ENCODE peak calls at places on chromosomes 5 and 9, in seven cellular contexts. One of them, this sample, is unnamed.

GRCh38 chr9:131744171-131744714 is 4.4 kb upstream of the RAPGEF1 start:
- DNase-seq in effector CD8-positive, alpha-beta T cell: no peak
- DNase-seq in AG08395: no peak
- DNase-seq in adrenal gland: no peak
- DNase-seq in B cell: peak
- DNase-seq in stimulated activated CD4-positive, alpha-beta T cell treated with anti-CD3 and anti-CD28 coated beads, Interleukin-4, amount 100 ng/mL, for 1 hour: no peak
- DNase-seq in OCI-LY7: peak
- DNase-seq in this sample: peak

GRCh38 chr5:62214701-62215100 is 91.3 kb upstream of the KIF2A start:
- DNase-seq in effector CD8-positive, alpha-beta T cell: no peak
- DNase-seq in AG08395: no peak
- DNase-seq in adrenal gland: no peak
- DNase-seq in B cell: no peak
- DNase-seq in stimulated activated CD4-positive, alpha-beta T cell treated with anti-CD3 and anti-CD28 coated beads, Interleukin-4, amount 100 ng/mL, for 1 hour: no peak
- DNase-seq in OCI-LY7: no peak
- DNase-seq in this sample: no peak

GRCh38 chr5:61339764-61340163 is 7.7 kb downstream of the ZSWIM6 start:
- DNase-seq in effector CD8-positive, alpha-beta T cell: no peak
- DNase-seq in AG08395: no peak
- DNase-seq in adrenal gland: no peak
- DNase-seq in B cell: no peak
- DNase-seq in stimulated activated CD4-positive, alpha-beta T cell treated with anti-CD3 and anti-CD28 coated beads, Interleukin-4, amount 100 ng/mL, for 1 hour: no peak
- DNase-seq in OCI-LY7: no peak
- DNase-seq in this sample: no peak

GRCh38 chr9:130010151-130010988 is 32.6 kb downstream of the FNBP1 start:
- DNase-seq in effector CD8-positive, alpha-beta T cell: peak
- DNase-seq in AG08395: no peak
- DNase-seq in adrenal gland: no peak
- DNase-seq in B cell: peak
- DNase-seq in stimulated activated CD4-positive, alpha-beta T cell treated with anti-CD3 and anti-CD28 coated beads, Interleukin-4, amount 100 ng/mL, for 1 hour: peak
- DNase-seq in OCI-LY7: no peak
- DNase-seq in this sample: no peak

GRCh38 chr5:72412283-72413055 is 92.3 kb downstream of the PTCD2 start:
- DNase-seq in effector CD8-positive, alpha-beta T cell: no peak
- DNase-seq in AG08395: peak
- DNase-seq in adrenal gland: no peak
- DNase-seq in B cell: no peak
- DNase-seq in stimulated activated CD4-positive, alpha-beta T cell treated with anti-CD3 and anti-CD28 coated beads, Interleukin-4, amount 100 ng/mL, for 1 hour: no peak
- DNase-seq in OCI-LY7: no peak
- DNase-seq in this sample: no peak

GRCh38 chr5:82806513-82806912 is 270.7 kb downstream of the TMEM167A start:
- DNase-seq in effector CD8-positive, alpha-beta T cell: no peak
- DNase-seq in AG08395: no peak
- DNase-seq in adrenal gland: no peak
- DNase-seq in B cell: no peak
- DNase-seq in stimulated activated CD4-positive, alpha-beta T cell treated with anti-CD3 and anti-CD28 coated beads, Interleukin-4, amount 100 ng/mL, for 1 hour: no peak
- DNase-seq in OCI-LY7: no peak
- DNase-seq in this sample: no peak

GRCh38 chr9:68555416-68555815 is 14.7 kb upstream of the TMEM252 start:
- DNase-seq in effector CD8-positive, alpha-beta T cell: no peak
- DNase-seq in AG08395: no peak
- DNase-seq in adrenal gland: no peak
- DNase-seq in B cell: no peak
- DNase-seq in stimulated activated CD4-positive, alpha-beta T cell treated with anti-CD3 and anti-CD28 coated beads, Interleukin-4, amount 100 ng/mL, for 1 hour: no peak
- DNase-seq in OCI-LY7: no peak
- DNase-seq in this sample: no peak

GRCh38 chr9:129868571-129869486 is 33.6 kb downstream of the USP20 start:
- DNase-seq in effector CD8-positive, alpha-beta T cell: peak
- DNase-seq in AG08395: no peak
- DNase-seq in adrenal gland: no peak
- DNase-seq in B cell: peak
- DNase-seq in stimulated activated CD4-positive, alpha-beta T cell treated with anti-CD3 and anti-CD28 coated beads, Interleukin-4, amount 100 ng/mL, for 1 hour: peak
- DNase-seq in OCI-LY7: no peak
- DNase-seq in this sample: peak

GRCh38 chr5:160213537-160213936 is 15.8 kb upstream of the FABP6 start:
- DNase-seq in effector CD8-positive, alpha-beta T cell: no peak
- DNase-seq in AG08395: peak
- DNase-seq in adrenal gland: peak
- DNase-seq in B cell: no peak
- DNase-seq in stimulated activated CD4-positive, alpha-beta T cell treated with anti-CD3 and anti-CD28 coated beads, Interleukin-4, amount 100 ng/mL, for 1 hour: no peak
- DNase-seq in OCI-LY7: peak
- DNase-seq in this sample: no peak

GRCh38 chr5:75566710-75567309 is 44.4 kb upstream of the ANKDD1B start:
- DNase-seq in effector CD8-positive, alpha-beta T cell: no peak
- DNase-seq in AG08395: peak
- DNase-seq in adrenal gland: no peak
- DNase-seq in B cell: no peak
- DNase-seq in stimulated activated CD4-positive, alpha-beta T cell treated with anti-CD3 and anti-CD28 coated beads, Interleukin-4, amount 100 ng/mL, for 1 hour: peak
- DNase-seq in OCI-LY7: no peak
- DNase-seq in this sample: no peak

GRCh38 chr9:135526730-135527571 is 5.7 kb downstream of the LCN1 start:
- DNase-seq in effector CD8-positive, alpha-beta T cell: no peak
- DNase-seq in AG08395: no peak
- DNase-seq in adrenal gland: no peak
- DNase-seq in B cell: no peak
- DNase-seq in stimulated activated CD4-positive, alpha-beta T cell treated with anti-CD3 and anti-CD28 coated beads, Interleukin-4, amount 100 ng/mL, for 1 hour: no peak
- DNase-seq in OCI-LY7: no peak
- DNase-seq in this sample: peak

GRCh38 chr5:56631719-56632118 is 183.6 kb upstream of the MAP3K1 start:
- DNase-seq in effector CD8-positive, alpha-beta T cell: no peak
- DNase-seq in AG08395: no peak
- DNase-seq in adrenal gland: no peak
- DNase-seq in B cell: no peak
- DNase-seq in stimulated activated CD4-positive, alpha-beta T cell treated with anti-CD3 and anti-CD28 coated beads, Interleukin-4, amount 100 ng/mL, for 1 hour: no peak
- DNase-seq in OCI-LY7: no peak
- DNase-seq in this sample: no peak

GRCh38 chr9:9054354-9054992 is 1254.9 kb upstream of the DMAC1 start:
- DNase-seq in effector CD8-positive, alpha-beta T cell: no peak
- DNase-seq in AG08395: no peak
- DNase-seq in adrenal gland: no peak
- DNase-seq in B cell: no peak
- DNase-seq in stimulated activated CD4-positive, alpha-beta T cell treated with anti-CD3 and anti-CD28 coated beads, Interleukin-4, amount 100 ng/mL, for 1 hour: no peak
- DNase-seq in OCI-LY7: no peak
- DNase-seq in this sample: no peak

GRCh38 chr9:75803130-75803529 is 87.3 kb upstream of the PCSK5 start:
- DNase-seq in effector CD8-positive, alpha-beta T cell: no peak
- DNase-seq in AG08395: peak
- DNase-seq in adrenal gland: no peak
- DNase-seq in B cell: no peak
- DNase-seq in stimulated activated CD4-positive, alpha-beta T cell treated with anti-CD3 and anti-CD28 coated beads, Interleukin-4, amount 100 ng/mL, for 1 hour: no peak
- DNase-seq in OCI-LY7: no peak
- DNase-seq in this sample: no peak

GRCh38 chr5:154481584-154482381 is 3.8 kb upstream of the HAND1 start:
- DNase-seq in effector CD8-positive, alpha-beta T cell: no peak
- DNase-seq in AG08395: no peak
- DNase-seq in adrenal gland: no peak
- DNase-seq in B cell: peak
- DNase-seq in stimulated activated CD4-positive, alpha-beta T cell treated with anti-CD3 and anti-CD28 coated beads, Interleukin-4, amount 100 ng/mL, for 1 hour: no peak
- DNase-seq in OCI-LY7: no peak
- DNase-seq in this sample: no peak

GRCh38 chr5:158170534-158170933 is 311.6 kb upstream of the CLINT1 start:
- DNase-seq in effector CD8-positive, alpha-beta T cell: no peak
- DNase-seq in AG08395: no peak
- DNase-seq in adrenal gland: no peak
- DNase-seq in B cell: no peak
- DNase-seq in stimulated activated CD4-positive, alpha-beta T cell treated with anti-CD3 and anti-CD28 coated beads, Interleukin-4, amount 100 ng/mL, for 1 hour: no peak
- DNase-seq in OCI-LY7: peak
- DNase-seq in this sample: no peak

GRCh38 chr9:19085295-19085694 is 17.4 kb downstream of the HAUS6 start:
- DNase-seq in effector CD8-positive, alpha-beta T cell: no peak
- DNase-seq in AG08395: no peak
- DNase-seq in adrenal gland: no peak
- DNase-seq in B cell: no peak
- DNase-seq in stimulated activated CD4-positive, alpha-beta T cell treated with anti-CD3 and anti-CD28 coated beads, Interleukin-4, amount 100 ng/mL, for 1 hour: no peak
- DNase-seq in OCI-LY7: peak
- DNase-seq in this sample: no peak

GRCh38 chr9:31542384-31543055 is 841.9 kb upstream of the ACO1 start:
- DNase-seq in effector CD8-positive, alpha-beta T cell: no peak
- DNase-seq in AG08395: no peak
- DNase-seq in adrenal gland: peak
- DNase-seq in B cell: no peak
- DNase-seq in stimulated activated CD4-positive, alpha-beta T cell treated with anti-CD3 and anti-CD28 coated beads, Interleukin-4, amount 100 ng/mL, for 1 hour: peak
- DNase-seq in OCI-LY7: peak
- DNase-seq in this sample: peak

GRCh38 chr9:134712922-134713321 is 71.3 kb downstream of the COL5A1 start:
- DNase-seq in effector CD8-positive, alpha-beta T cell: no peak
- DNase-seq in AG08395: no peak
- DNase-seq in adrenal gland: no peak
- DNase-seq in B cell: no peak
- DNase-seq in stimulated activated CD4-positive, alpha-beta T cell treated with anti-CD3 and anti-CD28 coated beads, Interleukin-4, amount 100 ng/mL, for 1 hour: no peak
- DNase-seq in OCI-LY7: no peak
- DNase-seq in this sample: no peak

GRCh38 chr9:109906766-109907382 is 126.9 kb downstream of the PALM2AKAP2 start:
- DNase-seq in effector CD8-positive, alpha-beta T cell: no peak
- DNase-seq in AG08395: no peak
- DNase-seq in adrenal gland: no peak
- DNase-seq in B cell: no peak
- DNase-seq in stimulated activated CD4-positive, alpha-beta T cell treated with anti-CD3 and anti-CD28 coated beads, Interleukin-4, amount 100 ng/mL, for 1 hour: no peak
- DNase-seq in OCI-LY7: peak
- DNase-seq in this sample: no peak

GRCh38 chr9:115057559-115057958 is 60.4 kb downstream of the TNC start:
- DNase-seq in effector CD8-positive, alpha-beta T cell: no peak
- DNase-seq in AG08395: no peak
- DNase-seq in adrenal gland: no peak
- DNase-seq in B cell: no peak
- DNase-seq in stimulated activated CD4-positive, alpha-beta T cell treated with anti-CD3 and anti-CD28 coated beads, Interleukin-4, amount 100 ng/mL, for 1 hour: no peak
- DNase-seq in OCI-LY7: no peak
- DNase-seq in this sample: no peak

GRCh38 chr9:88011005-88011766 is 36.9 kb upstream of the CDK20 start:
- DNase-seq in effector CD8-positive, alpha-beta T cell: no peak
- DNase-seq in AG08395: peak
- DNase-seq in adrenal gland: peak
- DNase-seq in B cell: no peak
- DNase-seq in stimulated activated CD4-positive, alpha-beta T cell treated with anti-CD3 and anti-CD28 coated beads, Interleukin-4, amount 100 ng/mL, for 1 hour: no peak
- DNase-seq in OCI-LY7: no peak
- DNase-seq in this sample: no peak

GRCh38 chr5:123720955-123721354 is 209.0 kb downstream of the CSNK1G3 start:
- DNase-seq in effector CD8-positive, alpha-beta T cell: no peak
- DNase-seq in AG08395: no peak
- DNase-seq in adrenal gland: no peak
- DNase-seq in B cell: no peak
- DNase-seq in stimulated activated CD4-positive, alpha-beta T cell treated with anti-CD3 and anti-CD28 coated beads, Interleukin-4, amount 100 ng/mL, for 1 hour: no peak
- DNase-seq in OCI-LY7: no peak
- DNase-seq in this sample: no peak

GRCh38 chr9:130368631-130369103 is 76.1 kb upstream of the ASS1 start:
- DNase-seq in effector CD8-positive, alpha-beta T cell: no peak
- DNase-seq in AG08395: no peak
- DNase-seq in adrenal gland: no peak
- DNase-seq in B cell: no peak
- DNase-seq in stimulated activated CD4-positive, alpha-beta T cell treated with anti-CD3 and anti-CD28 coated beads, Interleukin-4, amount 100 ng/mL, for 1 hour: peak
- DNase-seq in OCI-LY7: peak
- DNase-seq in this sample: no peak

GRCh38 chr5:93890657-93891056 is 149.3 kb upstream of the POU5F2 start:
- DNase-seq in effector CD8-positive, alpha-beta T cell: no peak
- DNase-seq in AG08395: no peak
- DNase-seq in adrenal gland: no peak
- DNase-seq in B cell: no peak
- DNase-seq in stimulated activated CD4-positive, alpha-beta T cell treated with anti-CD3 and anti-CD28 coated beads, Interleukin-4, amount 100 ng/mL, for 1 hour: no peak
- DNase-seq in OCI-LY7: no peak
- DNase-seq in this sample: no peak

GRCh38 chr9:17204611-17205165 is 69.8 kb downstream of the CNTLN start:
- DNase-seq in effector CD8-positive, alpha-beta T cell: no peak
- DNase-seq in AG08395: no peak
- DNase-seq in adrenal gland: no peak
- DNase-seq in B cell: no peak
- DNase-seq in stimulated activated CD4-positive, alpha-beta T cell treated with anti-CD3 and anti-CD28 coated beads, Interleukin-4, amount 100 ng/mL, for 1 hour: no peak
- DNase-seq in OCI-LY7: no peak
- DNase-seq in this sample: no peak

GRCh38 chr9:130463763-130464745 is 19.3 kb downstream of the ASS1 start:
- DNase-seq in effector CD8-positive, alpha-beta T cell: no peak
- DNase-seq in AG08395: no peak
- DNase-seq in adrenal gland: no peak
- DNase-seq in B cell: no peak
- DNase-seq in stimulated activated CD4-positive, alpha-beta T cell treated with anti-CD3 and anti-CD28 coated beads, Interleukin-4, amount 100 ng/mL, for 1 hour: no peak
- DNase-seq in OCI-LY7: no peak
- DNase-seq in this sample: no peak

GRCh38 chr9:96884443-96884842 is 30.1 kb upstream of the ZNF782 start:
- DNase-seq in effector CD8-positive, alpha-beta T cell: no peak
- DNase-seq in AG08395: peak
- DNase-seq in adrenal gland: no peak
- DNase-seq in B cell: no peak
- DNase-seq in stimulated activated CD4-positive, alpha-beta T cell treated with anti-CD3 and anti-CD28 coated beads, Interleukin-4, amount 100 ng/mL, for 1 hour: no peak
- DNase-seq in OCI-LY7: no peak
- DNase-seq in this sample: no peak

GRCh38 chr9:105854783-105855709 is 160.7 kb downstream of the TMEM38B start:
- DNase-seq in effector CD8-positive, alpha-beta T cell: no peak
- DNase-seq in AG08395: no peak
- DNase-seq in adrenal gland: no peak
- DNase-seq in B cell: no peak
- DNase-seq in stimulated activated CD4-positive, alpha-beta T cell treated with anti-CD3 and anti-CD28 coated beads, Interleukin-4, amount 100 ng/mL, for 1 hour: no peak
- DNase-seq in OCI-LY7: no peak
- DNase-seq in this sample: no peak

GRCh38 chr5:169390265-169390664 is 89.3 kb upstream of the SLIT3 start:
- DNase-seq in effector CD8-positive, alpha-beta T cell: no peak
- DNase-seq in AG08395: no peak
- DNase-seq in adrenal gland: no peak
- DNase-seq in B cell: no peak
- DNase-seq in stimulated activated CD4-positive, alpha-beta T cell treated with anti-CD3 and anti-CD28 coated beads, Interleukin-4, amount 100 ng/mL, for 1 hour: no peak
- DNase-seq in OCI-LY7: no peak
- DNase-seq in this sample: no peak

GRCh38 chr5:155943516-155944407 is 383.2 kb upstream of the SGCD start:
- DNase-seq in effector CD8-positive, alpha-beta T cell: peak
- DNase-seq in AG08395: peak
- DNase-seq in adrenal gland: peak
- DNase-seq in B cell: no peak
- DNase-seq in stimulated activated CD4-positive, alpha-beta T cell treated with anti-CD3 and anti-CD28 coated beads, Interleukin-4, amount 100 ng/mL, for 1 hour: peak
- DNase-seq in OCI-LY7: peak
- DNase-seq in this sample: peak

GRCh38 chr9:134647359-134648115 is 5.9 kb downstream of the COL5A1 start:
- DNase-seq in effector CD8-positive, alpha-beta T cell: no peak
- DNase-seq in AG08395: no peak
- DNase-seq in adrenal gland: no peak
- DNase-seq in B cell: no peak
- DNase-seq in stimulated activated CD4-positive, alpha-beta T cell treated with anti-CD3 and anti-CD28 coated beads, Interleukin-4, amount 100 ng/mL, for 1 hour: no peak
- DNase-seq in OCI-LY7: no peak
- DNase-seq in this sample: no peak

GRCh38 chr5:146084376-146084775 is 21.0 kb downstream of the PLAC8L1 start:
- DNase-seq in effector CD8-positive, alpha-beta T cell: no peak
- DNase-seq in AG08395: no peak
- DNase-seq in adrenal gland: no peak
- DNase-seq in B cell: no peak
- DNase-seq in stimulated activated CD4-positive, alpha-beta T cell treated with anti-CD3 and anti-CD28 coated beads, Interleukin-4, amount 100 ng/mL, for 1 hour: no peak
- DNase-seq in OCI-LY7: no peak
- DNase-seq in this sample: no peak

GRCh38 chr5:93805616-93806393 is 64.4 kb upstream of the POU5F2 start:
- DNase-seq in effector CD8-positive, alpha-beta T cell: no peak
- DNase-seq in AG08395: no peak
- DNase-seq in adrenal gland: no peak
- DNase-seq in B cell: no peak
- DNase-seq in stimulated activated CD4-positive, alpha-beta T cell treated with anti-CD3 and anti-CD28 coated beads, Interleukin-4, amount 100 ng/mL, for 1 hour: no peak
- DNase-seq in OCI-LY7: no peak
- DNase-seq in this sample: no peak

GRCh38 chr9:110444911-110445310 is 107.2 kb upstream of the TXNDC8 start:
- DNase-seq in effector CD8-positive, alpha-beta T cell: no peak
- DNase-seq in AG08395: peak
- DNase-seq in adrenal gland: no peak
- DNase-seq in B cell: no peak
- DNase-seq in stimulated activated CD4-positive, alpha-beta T cell treated with anti-CD3 and anti-CD28 coated beads, Interleukin-4, amount 100 ng/mL, for 1 hour: no peak
- DNase-seq in OCI-LY7: no peak
- DNase-seq in this sample: no peak

GRCh38 chr9:38423939-38424843 is at the start of gene IGFBPL1:
- DNase-seq in effector CD8-positive, alpha-beta T cell: no peak
- DNase-seq in AG08395: peak
- DNase-seq in adrenal gland: no peak
- DNase-seq in B cell: no peak
- DNase-seq in stimulated activated CD4-positive, alpha-beta T cell treated with anti-CD3 and anti-CD28 coated beads, Interleukin-4, amount 100 ng/mL, for 1 hour: peak
- DNase-seq in OCI-LY7: no peak
- DNase-seq in this sample: no peak

GRCh38 chr9:75788006-75788634 is 102.4 kb upstream of the PCSK5 start:
- DNase-seq in effector CD8-positive, alpha-beta T cell: no peak
- DNase-seq in AG08395: no peak
- DNase-seq in adrenal gland: no peak
- DNase-seq in B cell: no peak
- DNase-seq in stimulated activated CD4-positive, alpha-beta T cell treated with anti-CD3 and anti-CD28 coated beads, Interleukin-4, amount 100 ng/mL, for 1 hour: no peak
- DNase-seq in OCI-LY7: no peak
- DNase-seq in this sample: no peak

GRCh38 chr9:88574993-88575392 is 40.0 kb downstream of the NXNL2 start:
- DNase-seq in effector CD8-positive, alpha-beta T cell: no peak
- DNase-seq in AG08395: peak
- DNase-seq in adrenal gland: no peak
- DNase-seq in B cell: no peak
- DNase-seq in stimulated activated CD4-positive, alpha-beta T cell treated with anti-CD3 and anti-CD28 coated beads, Interleukin-4, amount 100 ng/mL, for 1 hour: no peak
- DNase-seq in OCI-LY7: no peak
- DNase-seq in this sample: no peak